ENCODE peak calls at places on chromosomes 4 and X, in five cellular contexts. One of them, this sample, is unnamed.

GRCh38 chr4:55321707-55322264 is 24.3 kb upstream of the SRD5A3 start:
- DNase-seq in stimulated activated CD4-positive, alpha-beta T cell treated with anti-CD3 and anti-CD28 coated beads, Interleukin-4, amount 100 ng/mL, for 48 hours: peak; percentile 76
- DNase-seq in GM03348: peak; percentile 68
- DNase-seq in AG04450: no peak
- DNase-seq in amygdala: no peak
- DNase-seq in this sample: no peak

GRCh38 chr4:2796261-2797187 is 3.6 kb downstream of the SH3BP2 start:
- DNase-seq in stimulated activated CD4-positive, alpha-beta T cell treated with anti-CD3 and anti-CD28 coated beads, Interleukin-4, amount 100 ng/mL, for 48 hours: no peak
- DNase-seq in GM03348: peak; percentile 59
- DNase-seq in AG04450: no peak
- DNase-seq in amygdala: no peak
- DNase-seq in this sample: peak; percentile 37

GRCh38 chrX:140712413-140713173 is 3.0 kb downstream of the LINC00632 start:
- DNase-seq in stimulated activated CD4-positive, alpha-beta T cell treated with anti-CD3 and anti-CD28 coated beads, Interleukin-4, amount 100 ng/mL, for 48 hours: no peak
- DNase-seq in GM03348: peak; percentile 3
- DNase-seq in AG04450: no peak
- DNase-seq in amygdala: peak; percentile 69
- DNase-seq in this sample: no peak

GRCh38 chrX:119156241-119156640 is 28.6 kb upstream of the KIAA1210 start:
- DNase-seq in stimulated activated CD4-positive, alpha-beta T cell treated with anti-CD3 and anti-CD28 coated beads, Interleukin-4, amount 100 ng/mL, for 48 hours: no peak
- DNase-seq in GM03348: no peak
- DNase-seq in AG04450: no peak
- DNase-seq in amygdala: no peak
- DNase-seq in this sample: no peak

GRCh38 chr4:74039065-74039763 is 725 bp upstream of the CXCL3 start:
- DNase-seq in stimulated activated CD4-positive, alpha-beta T cell treated with anti-CD3 and anti-CD28 coated beads, Interleukin-4, amount 100 ng/mL, for 48 hours: no peak
- DNase-seq in GM03348: peak; percentile 12
- DNase-seq in AG04450: no peak
- DNase-seq in amygdala: no peak
- DNase-seq in this sample: no peak

GRCh38 chrX:13898084-13898483 is 81.2 kb upstream of the GPM6B start:
- DNase-seq in stimulated activated CD4-positive, alpha-beta T cell treated with anti-CD3 and anti-CD28 coated beads, Interleukin-4, amount 100 ng/mL, for 48 hours: no peak
- DNase-seq in GM03348: no peak
- DNase-seq in AG04450: no peak
- DNase-seq in amygdala: no peak
- DNase-seq in this sample: no peak

GRCh38 chr4:131644619-131645018 is 1504.5 kb upstream of the PCDH10 start:
- DNase-seq in stimulated activated CD4-positive, alpha-beta T cell treated with anti-CD3 and anti-CD28 coated beads, Interleukin-4, amount 100 ng/mL, for 48 hours: no peak
- DNase-seq in GM03348: no peak
- DNase-seq in AG04450: no peak
- DNase-seq in amygdala: no peak
- DNase-seq in this sample: no peak

GRCh38 chrX:38600089-38600755 is 38.9 kb downstream of the TSPAN7 start:
- DNase-seq in stimulated activated CD4-positive, alpha-beta T cell treated with anti-CD3 and anti-CD28 coated beads, Interleukin-4, amount 100 ng/mL, for 48 hours: no peak
- DNase-seq in GM03348: no peak
- DNase-seq in AG04450: no peak
- DNase-seq in amygdala: no peak
- DNase-seq in this sample: no peak

GRCh38 chrX:44343412-44343942 is at the start of gene EFHC2:
- DNase-seq in stimulated activated CD4-positive, alpha-beta T cell treated with anti-CD3 and anti-CD28 coated beads, Interleukin-4, amount 100 ng/mL, for 48 hours: peak; percentile 4
- DNase-seq in GM03348: peak; percentile 45
- DNase-seq in AG04450: no peak
- DNase-seq in amygdala: peak; percentile 34
- DNase-seq in this sample: no peak

GRCh38 chr4:87819281-87819919 is 13.4 kb upstream of the MEPE start:
- DNase-seq in stimulated activated CD4-positive, alpha-beta T cell treated with anti-CD3 and anti-CD28 coated beads, Interleukin-4, amount 100 ng/mL, for 48 hours: no peak
- DNase-seq in GM03348: peak; percentile 60
- DNase-seq in AG04450: peak; percentile 52
- DNase-seq in amygdala: no peak
- DNase-seq in this sample: no peak

GRCh38 chr4:129994715-129995114 is 898.8 kb downstream of the C4orf33 start:
- DNase-seq in stimulated activated CD4-positive, alpha-beta T cell treated with anti-CD3 and anti-CD28 coated beads, Interleukin-4, amount 100 ng/mL, for 48 hours: no peak
- DNase-seq in GM03348: no peak
- DNase-seq in AG04450: no peak
- DNase-seq in amygdala: no peak
- DNase-seq in this sample: no peak

GRCh38 chr4:67929447-67929846 is 33.8 kb downstream of the TMPRSS11A start:
- DNase-seq in stimulated activated CD4-positive, alpha-beta T cell treated with anti-CD3 and anti-CD28 coated beads, Interleukin-4, amount 100 ng/mL, for 48 hours: no peak
- DNase-seq in GM03348: no peak
- DNase-seq in AG04450: no peak
- DNase-seq in amygdala: no peak
- DNase-seq in this sample: no peak

GRCh38 chr4:61068745-61069144 is 131.4 kb upstream of the ADGRL3 start:
- DNase-seq in stimulated activated CD4-positive, alpha-beta T cell treated with anti-CD3 and anti-CD28 coated beads, Interleukin-4, amount 100 ng/mL, for 48 hours: no peak
- DNase-seq in GM03348: no peak
- DNase-seq in AG04450: no peak
- DNase-seq in amygdala: no peak
- DNase-seq in this sample: no peak

This sample was measured in BJ.